ENCODE peak calls at places on chromosome 11, in four cellular contexts. L, O, C and K are unnamed samples. For H3K4me1, the result is how much of the 10 kb centered on the place peaks cover.

GRCh38 chr11:35267504-35267903 is 128.5 kb downstream of the CD44 start:
- DNase-seq in L (no peak), O (no peak), C (no peak), K (no peak)

GRCh38 chr11:26677566-26677965 is 44.3 kb downstream of the SLC5A12 start:
- DNase-seq in L (no peak), O (no peak), C (no peak), K (no peak)

GRCh38 chr11:134079317-134079716 is 10.4 kb downstream of the JAM3 start:
- DNase-seq in L (no peak), O (no peak), C (no peak), K (no peak)

GRCh38 chr11:27839226-27839913 is 139.1 kb upstream of the BDNF start:
- DNase-seq in L (no peak), O (no peak), C (no peak), K (no peak)

GRCh38 chr11:35419713-35420333 is 465 bp upstream of the SLC1A2 start:
- DNase-seq in L (peak), O (no peak), C (no peak), K (no peak)

GRCh38 chr11:28144808-28145207 is 36.6 kb downstream of the METTL15 start:
- DNase-seq in L (no peak), O (no peak), C (no peak), K (no peak)

GRCh38 chr11:70226967-70227366 is 23.9 kb downstream of the FADD start:
- DNase-seq in L (no peak), O (no peak), C (no peak), K (no peak)

GRCh38 chr11:93817426-93818348 is 32.7 kb downstream of the VSTM5 start:
- DNase-seq in L (no peak), O (no peak), C (no peak), K (no peak)

GRCh38 chr11:100003985-100004384 is 683.1 kb upstream of the ARHGAP42 start:
- DNase-seq in L (no peak), O (no peak), C (no peak), K (no peak)

GRCh38 chr11:105000797-105001196 is 22.2 kb downstream of the CASP5 start:
- DNase-seq in L (no peak), O (peak), C (peak), K (no peak)

GRCh38 chr11:125433454-125434121 is 62.5 kb downstream of the FEZ1 start:
- DNase-seq in L (peak), O (no peak), C (no peak), K (peak)

GRCh38 chr11:30758012-30758411 is 171.9 kb upstream of the MPPED2 start:
- DNase-seq in L (no peak), O (no peak), C (no peak), K (no peak)

GRCh38 chr11:117084992-117085391 is 13.2 kb downstream of the SIK3 start:
- DNase-seq in L (no peak), O (no peak), C (no peak), K (no peak)

GRCh38 chr11:24386551-24387404 is 110.1 kb upstream of the LUZP2 start:
- DNase-seq in L (no peak), O (no peak), C (no peak), K (no peak)

GRCh38 chr11:71248251-71248570 is 4.2 kb downstream of the SHANK2 start:
- DNase-seq in L (no peak), O (no peak), C (no peak), K (peak)
- H3K27ac ChIP-seq in L (no peak), O (no peak), C (no peak), K (no peak)

GRCh38 chr11:114163830-114164401 is 104.4 kb downstream of the ZBTB16 start:
- DNase-seq in L (peak), O (no peak), C (no peak), K (no peak)
- H3K4me1 ChIP-seq in L (half or more), O (half or more), C (under half), K (under half)

DNA sequence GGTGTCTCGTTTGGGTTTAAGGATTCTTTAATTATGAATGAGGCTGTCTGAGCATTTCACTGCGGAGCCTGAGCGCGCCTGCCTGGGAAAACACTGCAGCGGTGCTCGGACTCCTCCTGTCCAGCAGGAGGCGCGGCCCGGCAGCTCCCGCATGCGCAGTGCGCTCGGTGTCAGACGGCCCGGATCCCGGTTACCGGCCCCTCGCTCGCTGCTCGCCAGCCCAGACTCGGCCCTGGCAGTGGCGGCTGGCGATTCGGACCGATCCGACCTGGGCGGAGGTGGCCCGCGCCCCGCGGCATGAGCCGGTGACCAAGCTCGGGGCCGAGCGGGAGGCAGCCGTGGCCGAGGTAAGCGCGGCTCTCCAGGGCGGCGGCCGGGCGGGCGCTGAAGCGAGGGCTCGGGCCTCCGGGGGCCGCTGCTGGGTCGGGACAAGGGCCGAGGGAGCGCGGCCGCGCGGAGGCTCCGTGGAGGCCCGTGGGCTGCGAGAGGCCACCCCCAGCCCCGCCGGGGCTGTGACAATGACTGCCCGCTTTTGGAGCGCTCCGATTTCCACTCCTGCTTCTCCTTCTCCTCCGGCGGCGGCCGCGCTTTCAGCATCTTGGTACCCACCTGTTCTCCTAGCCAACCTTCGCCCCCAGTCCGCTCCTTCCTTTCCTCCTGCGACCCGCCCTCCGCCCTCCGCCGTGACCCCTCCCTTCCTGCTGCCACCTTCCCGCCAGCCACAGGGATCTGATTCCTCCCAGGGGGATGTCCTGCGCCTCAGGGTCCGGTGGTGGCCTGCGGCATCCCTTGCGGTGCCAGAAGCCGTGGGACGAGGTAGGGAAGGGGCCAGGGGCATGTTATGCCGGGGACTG is at the start of gene EXT2:
- DNase-seq in L (peak), O (peak), C (no peak), K (peak)
- H3K27ac ChIP-seq in L (peak), O (peak), C (peak), K (peak)

DNA sequence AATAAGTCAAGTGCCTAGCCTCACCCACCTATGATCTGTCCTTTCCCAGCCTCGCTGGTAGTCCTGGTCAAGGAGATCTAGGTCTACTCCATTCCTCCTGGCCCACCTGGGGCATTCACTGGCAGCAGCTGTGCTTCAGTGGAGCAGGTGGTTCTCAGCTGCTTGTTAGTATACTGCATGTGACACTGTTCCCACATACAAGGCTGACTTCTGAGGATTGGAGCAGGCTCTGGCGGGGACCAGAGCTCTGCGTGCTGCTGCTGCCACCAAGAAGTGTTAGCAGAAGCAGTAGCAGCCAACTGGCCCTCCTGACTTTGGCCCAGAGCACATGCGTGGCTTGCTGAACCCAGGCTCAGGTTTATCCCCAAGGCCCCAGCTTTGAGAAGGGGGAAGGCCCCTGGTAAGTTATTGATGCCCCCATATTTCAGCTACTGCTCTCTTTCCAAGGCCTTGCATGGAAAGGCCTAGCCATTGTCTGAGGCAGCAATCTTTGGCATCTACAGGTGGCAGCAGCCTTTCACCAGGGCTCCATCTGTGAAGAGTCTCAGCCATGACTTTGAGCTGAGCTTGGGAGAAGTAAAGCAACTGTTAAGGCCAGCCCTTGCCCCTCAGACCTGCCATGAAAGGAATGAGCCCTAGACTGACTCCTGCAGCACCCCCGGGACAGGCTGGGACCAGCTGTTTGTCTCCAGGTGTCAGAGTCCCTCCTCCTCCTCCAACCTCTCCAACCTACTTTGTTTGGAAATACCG is 26.5 kb downstream of the ARHGAP1 start:
- DNase-seq in L (no peak), O (no peak), C (no peak), K (peak)
- H3K4me1 ChIP-seq in L (half or more), O (half or more), C (under half), K (under half)

GRCh38 chr11:10529279-10529678 is 11.7 kb downstream of the RNF141 start:
- DNase-seq in L (no peak), O (no peak), C (no peak), K (no peak)
- H3K27ac ChIP-seq in L (no peak), O (no peak), C (no peak), K (no peak)

GRCh38 chr11:1484061-1484671 is 2.4 kb downstream of the MOB2 start:
- DNase-seq in L (peak), O (no peak), C (no peak), K (peak)

GRCh38 chr11:1483445-1483961 is 3.1 kb downstream of the MOB2 start:
- DNase-seq in L (peak), O (no peak), C (no peak), K (no peak)

GRCh38 chr11:1485504-1485885 is 1.1 kb downstream of the MOB2 start:
- DNase-seq in L (peak), O (no peak), C (no peak), K (peak)

GRCh38 chr11:1486054-1486825 is at the start of gene MOB2:
- DNase-seq in L (peak), O (no peak), C (no peak), K (peak)

DNA sequence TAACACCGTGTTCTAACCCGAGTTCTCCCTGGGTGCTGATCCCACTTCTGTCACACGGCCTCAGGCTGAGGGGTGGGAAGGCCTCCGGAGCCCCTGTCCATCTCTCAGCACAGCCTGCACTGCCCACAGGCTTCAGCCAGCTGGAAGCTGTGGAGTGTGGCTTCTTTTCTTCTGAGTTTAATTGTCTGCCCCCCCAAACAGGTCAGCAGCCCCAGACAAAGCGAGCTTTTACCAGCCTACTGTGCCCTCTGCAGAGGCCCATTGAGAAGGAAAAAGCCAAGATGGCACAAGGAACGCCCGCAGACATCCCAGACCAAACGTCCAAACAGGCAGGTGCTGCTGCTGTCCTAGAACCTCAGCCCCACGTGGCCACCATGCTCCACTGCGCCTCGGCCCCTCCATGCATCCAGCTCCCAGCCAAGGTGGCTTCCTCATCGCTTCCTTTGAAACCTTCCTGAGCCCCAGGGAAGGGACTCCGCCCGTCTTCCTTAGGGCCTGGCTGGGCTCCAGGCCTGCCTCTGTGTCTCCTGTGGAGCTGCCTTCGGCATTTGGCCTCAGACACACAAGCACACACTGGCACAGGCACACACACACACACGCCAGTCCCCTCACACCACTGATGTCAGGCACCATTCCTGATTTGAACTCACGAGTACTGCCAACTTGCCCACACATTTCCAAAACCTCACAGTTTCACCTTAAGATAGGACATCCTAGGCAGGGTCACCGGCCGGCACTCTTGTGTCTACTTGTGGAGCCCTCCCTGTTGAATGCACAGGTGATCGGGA is 1.7 kb downstream of the MOB2 start:
- DNase-seq in L (peak), O (no peak), C (no peak), K (peak)
- H3K4me1 ChIP-seq in L (half or more), O (under half), C (under half), K (under half)

DNA sequence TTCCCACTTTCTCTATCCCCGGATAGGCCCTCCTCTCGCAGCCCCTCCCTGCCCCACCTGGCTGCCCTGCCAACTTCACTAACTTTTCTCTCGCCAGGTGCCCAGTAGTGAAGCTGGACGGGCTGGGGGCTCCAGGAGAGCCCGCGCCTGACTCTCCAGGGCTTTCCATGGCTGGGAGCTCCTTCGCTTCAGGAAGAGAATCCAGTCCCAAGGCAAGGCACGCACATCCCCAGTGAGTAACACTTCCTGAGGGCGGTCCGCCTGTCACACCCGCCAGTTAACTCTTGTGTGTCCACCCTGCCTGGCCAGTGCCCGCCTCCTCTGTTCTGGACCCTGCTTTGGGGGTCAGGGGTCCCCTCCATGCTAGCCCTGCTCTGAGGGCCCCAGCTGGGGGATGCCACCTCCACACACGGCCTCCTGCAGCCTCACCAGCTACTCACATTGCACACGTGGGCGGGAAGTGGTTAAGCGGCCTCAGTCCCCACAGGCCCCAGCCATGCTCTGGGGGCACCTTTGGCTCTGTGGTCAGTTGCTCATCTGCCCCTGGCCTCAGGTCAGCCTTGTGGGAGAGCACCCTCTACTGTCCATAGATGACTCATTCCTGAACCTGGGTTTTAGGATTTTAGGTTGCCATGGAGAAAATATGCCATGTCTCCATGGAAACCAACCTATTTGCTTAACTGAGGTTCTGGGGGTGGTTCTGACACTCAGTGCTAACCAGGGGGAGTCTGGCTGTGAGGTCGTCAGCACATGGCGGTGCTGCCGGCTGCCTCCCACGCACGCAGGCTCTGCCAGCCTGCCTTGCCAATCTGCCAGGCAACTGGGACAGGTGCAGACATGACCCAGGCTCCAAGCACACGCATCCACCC is at the start of gene RIN1:
- DNase-seq in L (no peak), O (no peak), C (peak), K (peak)
- H3K27ac ChIP-seq in L (peak), O (peak), C (peak), K (no peak)

DNA sequence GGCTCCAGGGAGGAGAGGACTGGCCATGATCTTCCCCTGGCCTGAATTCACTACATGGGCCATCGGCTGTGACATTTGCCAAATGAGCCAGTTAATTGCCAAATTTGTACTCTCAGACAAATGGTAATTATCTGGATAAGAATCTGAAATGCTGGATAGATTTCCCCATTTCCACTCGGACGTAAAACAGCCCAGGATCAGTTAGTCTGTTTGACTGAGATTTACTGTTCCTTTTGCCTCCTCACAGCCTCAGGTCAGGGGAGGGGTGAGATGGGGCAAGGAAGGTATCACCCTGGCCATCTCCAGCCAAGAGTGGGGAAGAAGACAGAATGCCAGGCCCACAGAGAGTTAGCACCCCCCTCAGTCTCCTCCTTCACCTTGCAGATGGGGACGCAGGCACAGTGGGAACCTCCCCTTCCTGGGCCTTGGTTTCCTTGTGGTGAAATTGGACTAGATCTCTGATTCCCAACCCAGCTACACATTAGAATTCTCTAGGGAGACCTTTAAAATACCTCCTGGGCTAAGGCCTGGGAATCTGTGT is 5.2 kb downstream of the TRIM29 start:
- DNase-seq in L (no peak), O (no peak), C (no peak), K (peak)
- H3K4me1 ChIP-seq in L (under half), O (under half), C (under half), K (under half)